ENCODE peak calls at places on chromosomes 5 and 9, in six cellular contexts. P, J, K, F, B and O are unnamed samples.

GRCh38 chr9:77599492-77599891 is 48.6 kb downstream of the GNA14 start:
- DNase-seq in K (no peak), J (no peak), F (no peak), B (no peak), P (no peak), O (no peak)

GRCh38 chr5:179211076-179211475 is 134.2 kb downstream of the ADAMTS2 start:
- DNase-seq in B (no peak), F (no peak), K (no peak), J (no peak), P (no peak), O (no peak)

GRCh38 chr9:14924821-14925220 is 14.6 kb upstream of the FREM1 start:
- DNase-seq in J (peak), B (no peak), F (no peak), K (peak), P (no peak), O (peak)

GRCh38 chr5:161105563-161105962 is 253.6 kb upstream of the ATP10B start:
- DNase-seq in K (peak), F (no peak), P (no peak), J (peak), B (no peak), O (no peak)

GRCh38 chr5:56123531-56124243 is 109.4 kb downstream of the ANKRD55 start:
- DNase-seq in K (peak), B (no peak), P (no peak), F (peak), J (peak), O (peak)

GRCh38 chr5:61687371-61687770 is 355.3 kb downstream of the ZSWIM6 start:
- DNase-seq in K (no peak), B (no peak), F (no peak), J (no peak), P (no peak), O (no peak)

GRCh38 chr9:22214021-22214420 is 204.9 kb upstream of the CDKN2B start:
- DNase-seq in K (peak), P (no peak), B (no peak), J (no peak), F (no peak), O (no peak)

GRCh38 chr5:172852490-172853354 is 18.7 kb downstream of the ERGIC1 start:
- DNase-seq in P (no peak), K (peak), F (no peak), B (no peak), J (peak), O (peak)

GRCh38 chr5:12965804-12966203 is 978.7 kb downstream of the DNAH5 start:
- DNase-seq in J (no peak), B (no peak), P (no peak), F (no peak), K (no peak), O (no peak)

GRCh38 chr9:88776717-88777497 is 214.4 kb upstream of the S1PR3 start:
- DNase-seq in F (no peak), J (peak), B (no peak), P (no peak), K (peak), O (peak)

GRCh38 chr5:138722518-138722917 is 30.7 kb upstream of the CTNNA1 start:
- DNase-seq in J (no peak), P (no peak), F (no peak), B (no peak), K (no peak), O (no peak)

GRCh38 chr9:136084191-136084944 is 10.7 kb downstream of the NACC2 start:
- DNase-seq in P (no peak), F (peak), B (no peak), J (no peak), K (no peak), O (no peak)

GRCh38 chr9:78676623-78677022 is 379.7 kb downstream of the PSAT1 start:
- DNase-seq in P (no peak), B (no peak), F (no peak), K (peak), J (no peak), O (no peak)

GRCh38 chr5:166596043-166596442 is 1695.4 kb upstream of the WWC1 start:
- DNase-seq in F (no peak), P (no peak), K (no peak), J (no peak), B (no peak), O (no peak)

GRCh38 chr5:43553381-43553780 is 3.5 kb downstream of the PAIP1 start:
- DNase-seq in F (no peak), B (no peak), K (peak), J (no peak), P (no peak), O (no peak)

GRCh38 chr9:96031366-96031824 is 155.9 kb downstream of the ERCC6L2 start:
- DNase-seq in B (no peak), J (peak), F (peak), K (no peak), P (no peak), O (no peak)

GRCh38 chr5:89211836-89212235 is 328.9 kb upstream of the MEF2C start:
- DNase-seq in J (peak), F (no peak), B (no peak), K (peak), P (no peak), O (no peak)

GRCh38 chr5:68027519-68027918 is 188.0 kb upstream of the PIK3R1 start:
- DNase-seq in F (no peak), K (peak), P (no peak), J (peak), B (no peak), O (no peak)

GRCh38 chr5:100647461-100648230 is 112.5 kb downstream of the FAM174A start:
- DNase-seq in B (no peak), J (no peak), F (peak), P (no peak), K (no peak), O (no peak)

GRCh38 chr5:34538026-34538672 is 118.0 kb upstream of the RAI14 start:
- DNase-seq in K (no peak), B (no peak), F (no peak), J (no peak), P (no peak), O (no peak)

GRCh38 chr5:57416246-57416996 is 66.2 kb downstream of the ACTBL2 start:
- DNase-seq in K (peak), J (peak), B (no peak), F (no peak), P (no peak), O (no peak)

GRCh38 chr5:52684056-52684455 is 103.7 kb upstream of the ITGA1 start:
- DNase-seq in B (no peak), P (no peak), K (no peak), J (peak), F (no peak), O (no peak)

GRCh38 chr9:89929721-89930480 is 325.1 kb downstream of the GADD45G start:
- DNase-seq in P (no peak), K (no peak), J (peak), F (peak), B (no peak), O (no peak)

GRCh38 chr9:116100711-116101111 is 52.9 kb upstream of the PAPPA start:
- DNase-seq in B (no peak), K (no peak), F (no peak), P (no peak), J (peak), O (no peak)

GRCh38 chr9:137787376-137787775 is 90.2 kb upstream of the CACNA1B start:
- DNase-seq in B (no peak), P (no peak), K (no peak), J (no peak), F (no peak), O (no peak)

GRCh38 chr5:53917095-53917494 is 356.7 kb downstream of the NDUFS4 start:
- DNase-seq in K (peak), B (no peak), P (no peak), F (no peak), J (no peak), O (no peak)

GRCh38 chr5:81782811-81783210 is 31.9 kb upstream of the SSBP2 start:
- DNase-seq in F (no peak), B (no peak), J (peak), K (no peak), P (no peak), O (no peak)

GRCh38 chr9:93068956-93069355 is 10.5 kb downstream of the SUSD3 start:
- DNase-seq in F (no peak), J (no peak), B (no peak), P (no peak), K (no peak), O (no peak)

GRCh38 chr9:126411225-126411947 is 84.8 kb downstream of the MVB12B start:
- DNase-seq in P (no peak), K (peak), B (peak), J (no peak), F (no peak), O (no peak)

GRCh38 chr9:79574166-79574565 is 2.4 kb downstream of the TLE4 start:
- DNase-seq in B (no peak), K (no peak), J (no peak), P (no peak), F (no peak), O (no peak)

GRCh38 chr5:31864015-31864414 is 225.1 kb downstream of the PDZD2 start:
- DNase-seq in F (no peak), J (no peak), K (no peak), P (no peak), B (no peak), O (no peak)

GRCh38 chr9:95083086-95083768 is 234.3 kb downstream of the FANCC start:
- DNase-seq in F (no peak), J (no peak), P (no peak), B (no peak), K (no peak), O (no peak)